ENCODE peak calls at places on chromosome 7, in six cellular contexts. K is foreskin fibroblast; A is fibroblast of gingiva; Y is HS-5; R is stimulated activated CD4-positive, alpha-beta T cell treated with anti-CD3 and anti-CD28 coated beads, Interleukin-2, amount 100 ng/mL, for 48 hours; E is LoVo. Q is an unnamed sample.

GRCh38 chr7:35011085-35011484 is 26.2 kb downstream of the DPY19L1 start:
- DNase-seq in K (no peak), A (no peak), Y (no peak), R (no peak), E (no peak), Q (no peak)

GRCh38 chr7:151010307-151011096 is 13.8 kb downstream of the ATG9B start:
- DNase-seq in K (peak), A (no peak), Y (no peak), R (no peak), E (no peak), Q (no peak)

GRCh38 chr7:78301361-78301760 is 502.8 kb downstream of the PHTF2 start:
- DNase-seq in K (peak), A (peak), Y (no peak), R (no peak), E (no peak), Q (peak)

GRCh38 chr7:42694894-42695553 is 216.8 kb downstream of the C7orf25 start:
- DNase-seq in K (peak), A (no peak), Y (no peak), R (no peak), E (no peak), Q (no peak)

GRCh38 chr7:50803359-50804337 is 21.0 kb upstream of the GRB10 start:
- DNase-seq in K (peak), A (no peak), Y (no peak), R (no peak), E (peak), Q (no peak)

GRCh38 chr7:45982912-45983719 is 62.0 kb upstream of the IGFBP3 start:
- DNase-seq in K (no peak), A (no peak), Y (no peak), R (no peak), E (no peak), Q (no peak)

GRCh38 chr7:79282882-79283602 is 170.4 kb downstream of the MAGI2 start:
- DNase-seq in K (peak), A (peak), Y (peak), R (no peak), E (no peak), Q (peak)

GRCh38 chr7:98224701-98225181 is 13.5 kb downstream of the BHLHA15 start:
- DNase-seq in K (no peak), A (no peak), Y (no peak), R (no peak), E (no peak), Q (no peak)

GRCh38 chr7:149865437-149865836 is 8.3 kb upstream of the ATP6V0E2 start:
- DNase-seq in K (no peak), A (no peak), Y (no peak), R (peak), E (no peak), Q (no peak)

GRCh38 chr7:129169705-129170319 is 18.6 kb upstream of the SMO start:
- DNase-seq in K (no peak), A (no peak), Y (no peak), R (peak), E (no peak), Q (no peak)

GRCh38 chr7:120190109-120190508 is 82.9 kb upstream of the KCND2 start:
- DNase-seq in K (no peak), A (no peak), Y (no peak), R (no peak), E (no peak), Q (no peak)

GRCh38 chr7:66542528-66543373 is 85.9 kb upstream of the KCTD7 start:
- DNase-seq in K (peak), A (no peak), Y (no peak), R (no peak), E (peak), Q (peak)

GRCh38 chr7:100736671-100737070 is 3.3 kb downstream of the ZAN start:
- DNase-seq in K (no peak), A (no peak), Y (no peak), R (no peak), E (no peak), Q (no peak)

GRCh38 chr7:137789215-137789899 is 57.4 kb downstream of the DGKI start:
- DNase-seq in K (no peak), A (peak), Y (no peak), R (no peak), E (no peak), Q (no peak)

GRCh38 chr7:45930967-45931366 is 9.9 kb upstream of the IGFBP3 start:
- DNase-seq in K (no peak), A (no peak), Y (no peak), R (no peak), E (no peak), Q (no peak)

GRCh38 chr7:85070967-85071628 is 115.8 kb downstream of the SEMA3D start:
- DNase-seq in K (peak), A (no peak), Y (no peak), R (no peak), E (no peak), Q (no peak)

GRCh38 chr7:24717694-24718320 is 39.5 kb downstream of the GSDME start:
- DNase-seq in K (peak), A (no peak), Y (no peak), R (no peak), E (no peak), Q (no peak)

GRCh38 chr7:24665564-24666294 is 91.5 kb downstream of the GSDME start:
- DNase-seq in K (peak), A (peak), Y (peak), R (peak), E (peak), Q (no peak)

GRCh38 chr7:74023037-74023436 is 4.9 kb upstream of the ELN start:
- DNase-seq in K (peak), A (peak), Y (no peak), R (no peak), E (peak), Q (no peak)

GRCh38 chr7:106731207-106731606 is 70.2 kb upstream of the CCDC71L start:
- DNase-seq in K (no peak), A (no peak), Y (no peak), R (no peak), E (no peak), Q (no peak)

GRCh38 chr7:99232082-99232770 is 24.3 kb upstream of the KPNA7 start:
- DNase-seq in K (no peak), A (no peak), Y (no peak), R (no peak), E (no peak), Q (no peak)

GRCh38 chr7:31791881-31792280 is 104.9 kb downstream of the PPP1R17 start:
- DNase-seq in K (peak), A (no peak), Y (no peak), R (no peak), E (no peak), Q (no peak)

GRCh38 chr7:82382276-82382675 is 61.3 kb downstream of the CACNA2D1 start:
- DNase-seq in K (no peak), A (no peak), Y (no peak), R (no peak), E (no peak), Q (no peak)

GRCh38 chr7:2971914-2972530 is 71.6 kb downstream of the CARD11 start:
- DNase-seq in K (no peak), A (no peak), Y (no peak), R (no peak), E (no peak), Q (no peak)

GRCh38 chr7:134662166-134662870 is 15.7 kb downstream of the BPGM start:
- DNase-seq in K (no peak), A (no peak), Y (no peak), R (no peak), E (no peak), Q (no peak)

GRCh38 chr7:95867309-95867708 is 95.0 kb downstream of the DYNC1I1 start:
- DNase-seq in K (no peak), A (no peak), Y (no peak), R (no peak), E (no peak), Q (no peak)

GRCh38 chr7:115357213-115357999 is 435.5 kb downstream of the MDFIC start:
- DNase-seq in K (peak), A (no peak), Y (peak), R (no peak), E (no peak), Q (no peak)

GRCh38 chr7:91265693-91266066 is 1.4 kb downstream of the FZD1 start:
- DNase-seq in K (peak), A (peak), Y (no peak), R (no peak), E (no peak), Q (no peak)

GRCh38 chr7:1738956-1739355 is 68.9 kb downstream of the ELFN1 start:
- DNase-seq in K (no peak), A (no peak), Y (no peak), R (no peak), E (no peak), Q (no peak)

GRCh38 chr7:101901661-101902491 is 84.5 kb downstream of the CUX1 start:
- DNase-seq in K (peak), A (peak), Y (no peak), R (no peak), E (no peak), Q (no peak)